ENCODE peak calls at places on chromosomes 12 and 14, in seven cellular contexts. T is iPS DF 6.9, H is ascending aorta, O is vagina, B is heart left ventricle, K is Panc1, E is Peyer's patch. Q is an unnamed sample. For H3K4me1, the result is how much of the 10 kb centered on the place peaks cover.

GRCh38 chr12:23628836-23629235 is 320.6 kb downstream of the SOX5 start:
- DNase-seq in H (no peak), O (no peak), B (no peak), E (no peak), K (no peak), T (no peak), Q (no peak)

GRCh38 chr12:120658286-120659150 is 18.1 kb downstream of the CABP1 start:
- DNase-seq in E (no peak), H (no peak), K (no peak), T (no peak), O (no peak), B (no peak), Q (peak)

GRCh38 chr12:15861404-15861803 is 20.8 kb upstream of the STRAP start:
- DNase-seq in B (no peak), T (no peak), K (no peak), E (no peak), H (no peak), O (no peak), Q (no peak)

GRCh38 chr14:56133547-56133946 is 15.3 kb downstream of the PELI2 start:
- DNase-seq in O (no peak), H (no peak), K (no peak), B (no peak), E (no peak), T (no peak), Q (no peak)

GRCh38 chr12:89064780-89065179 is 287.5 kb downstream of the DUSP6 start:
- DNase-seq in K (no peak), E (no peak), B (no peak), O (no peak), T (no peak), H (no peak), Q (no peak)

GRCh38 chr12:43805149-43805856 is 814 bp downstream of the TWF1 start:
- DNase-seq in B (no peak), E (no peak), O (no peak), H (no peak), K (no peak), T (no peak), Q (no peak)

GRCh38 chr12:117208206-117208605 is 17.9 kb upstream of the FBXO21 start:
- DNase-seq in H (no peak), B (no peak), O (no peak), T (no peak), K (no peak), E (no peak), Q (no peak)

GRCh38 chr12:45415393-45415817 is 199.5 kb downstream of the ANO6 start:
- DNase-seq in E (no peak), O (no peak), K (peak), B (peak), T (no peak), H (peak), Q (peak)

GRCh38 chr12:92114834-92115233 is 30.8 kb downstream of the BTG1 start:
- DNase-seq in H (no peak), E (no peak), T (no peak), K (no peak), O (no peak), B (no peak), Q (no peak)

GRCh38 chr14:73266317-73266716 is 29.0 kb downstream of the PAPLN start:
- DNase-seq in O (no peak), K (no peak), E (no peak), T (no peak), B (no peak), H (no peak), Q (no peak)

GRCh38 chr12:49034287-49034622 is 15.7 kb upstream of the PRKAG1 start:
- DNase-seq in O (no peak), H (no peak), T (no peak), B (no peak), K (no peak), E (no peak), Q (no peak)

GRCh38 chr12:52601671-52602070 is 408 bp upstream of the KRT72 start:
- DNase-seq in H (no peak), O (no peak), E (no peak), K (no peak), T (no peak), B (no peak), Q (no peak)

GRCh38 chr14:85531594-85532391 is 1.8 kb downstream of the FLRT2 start:
- DNase-seq in K (no peak), E (no peak), O (peak), H (peak), B (peak), T (no peak), Q (peak)

GRCh38 chr12:62530596-62530995 is 64.0 kb downstream of the MON2 start:
- DNase-seq in B (no peak), T (no peak), H (no peak), O (no peak), K (no peak), E (no peak), Q (no peak)

GRCh38 chr12:62817556-62818271 is 117.2 kb downstream of the PPM1H start:
- DNase-seq in H (no peak), O (no peak), K (no peak), E (no peak), B (peak), T (no peak), Q (no peak)

GRCh38 chr14:60634153-60634552 is 15.1 kb downstream of the SIX1 start:
- DNase-seq in B (no peak), E (no peak), K (no peak), H (no peak), O (no peak), T (no peak), Q (no peak)

GRCh38 chr14:97851438-97851995 is 1054.3 kb downstream of the VRK1 start:
- DNase-seq in O (peak), H (no peak), E (no peak), B (no peak), K (no peak), T (no peak), Q (no peak)

GRCh38 chr12:132187646-132188450 is 43.6 kb downstream of the NOC4L start:
- DNase-seq in K (no peak), B (no peak), O (no peak), T (no peak), H (no peak), E (no peak), Q (peak)

GRCh38 chr12:111413442-111414086 is 7.8 kb downstream of the SH2B3 start:
- DNase-seq in B (peak), O (no peak), K (no peak), T (no peak), E (no peak), H (no peak), Q (no peak)

DNA sequence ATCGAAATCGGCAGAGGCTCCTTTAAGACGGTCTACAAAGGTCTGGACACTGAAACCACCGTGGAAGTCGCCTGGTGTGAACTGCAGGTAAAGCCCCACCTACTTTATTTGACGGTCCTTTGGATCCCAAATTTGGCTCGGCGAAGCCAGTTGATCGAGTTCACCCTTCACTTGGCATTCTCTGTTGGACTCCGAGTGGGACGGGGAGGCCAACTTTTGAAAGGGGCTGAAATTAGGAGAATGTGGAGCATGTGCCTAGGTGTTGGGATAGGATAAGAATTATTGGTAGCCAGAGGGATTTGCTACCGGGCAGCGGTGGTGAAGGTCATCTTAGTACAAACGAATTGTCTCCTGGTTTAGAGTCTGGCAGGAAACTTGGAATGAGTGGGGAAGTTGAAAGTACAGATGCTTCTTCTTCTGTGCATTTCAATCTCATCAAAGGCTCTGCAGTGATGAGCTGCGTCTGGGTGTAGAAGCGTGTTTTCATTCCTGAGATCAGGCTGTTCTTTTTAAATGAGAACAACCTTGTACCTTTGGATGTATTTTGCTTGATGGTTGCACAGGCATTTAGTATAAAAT is 1.9 kb downstream of the WNK1 start:
- DNase-seq in O (peak), E (no peak), B (peak), H (no peak), T (no peak), K (no peak), Q (peak)
- H3K4me3 ChIP-seq in O (peak), E (peak), B (peak), H (peak), T (peak), K (peak), Q (peak)

DNA sequence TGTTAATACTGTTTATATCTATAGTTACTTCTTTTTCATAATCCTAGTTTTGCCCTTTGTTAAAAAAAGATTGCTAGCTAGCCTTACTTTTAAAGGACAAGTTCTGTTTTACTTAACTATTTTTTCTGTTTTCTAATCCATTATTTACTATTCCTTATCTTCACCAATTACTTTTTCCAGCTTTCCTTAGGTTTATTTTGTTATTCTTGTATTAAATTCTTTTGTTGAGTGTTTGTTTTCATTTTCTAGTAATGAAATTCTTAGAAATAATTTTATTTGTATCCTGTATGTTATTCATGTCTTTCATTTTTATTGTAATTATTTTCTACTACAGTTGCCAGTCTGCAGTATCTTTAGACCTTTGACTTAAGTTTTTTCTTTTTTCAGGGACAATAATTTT is 45.7 kb upstream of the GXYLT1 start:
- DNase-seq in B (no peak), T (no peak), O (no peak), E (no peak), H (no peak), K (no peak), Q (no peak)
- H3K4me1 ChIP-seq in B (under half), T (under half), O (under half), E (under half), H (under half), K (under half), Q (under half)

DNA sequence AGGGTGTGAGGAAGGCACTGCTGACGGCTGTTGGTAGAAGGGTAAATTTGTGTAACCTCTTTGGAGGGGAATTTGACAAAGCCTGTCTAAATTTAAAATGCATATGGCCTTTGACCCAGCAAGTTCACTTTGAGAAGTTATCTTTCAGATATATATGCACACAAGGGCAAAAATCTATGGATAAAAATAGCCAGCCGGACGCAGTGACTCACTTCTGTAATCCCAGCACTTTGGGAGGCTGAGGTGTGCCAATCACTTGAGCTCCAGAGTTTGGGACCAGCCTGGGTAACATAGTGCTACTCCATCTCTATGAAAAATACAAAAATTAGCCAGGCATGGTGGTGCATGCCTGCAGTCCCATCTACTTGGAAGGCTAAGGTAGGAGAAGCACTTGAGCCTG is 13.4 kb downstream of the UBC start:
- DNase-seq in O (no peak), K (no peak), T (no peak), E (no peak), B (no peak), H (no peak), Q (no peak)
- H3K4me3 ChIP-seq in O (no peak), K (no peak), T (no peak), E (no peak), B (no peak), H (no peak), Q (no peak)

DNA sequence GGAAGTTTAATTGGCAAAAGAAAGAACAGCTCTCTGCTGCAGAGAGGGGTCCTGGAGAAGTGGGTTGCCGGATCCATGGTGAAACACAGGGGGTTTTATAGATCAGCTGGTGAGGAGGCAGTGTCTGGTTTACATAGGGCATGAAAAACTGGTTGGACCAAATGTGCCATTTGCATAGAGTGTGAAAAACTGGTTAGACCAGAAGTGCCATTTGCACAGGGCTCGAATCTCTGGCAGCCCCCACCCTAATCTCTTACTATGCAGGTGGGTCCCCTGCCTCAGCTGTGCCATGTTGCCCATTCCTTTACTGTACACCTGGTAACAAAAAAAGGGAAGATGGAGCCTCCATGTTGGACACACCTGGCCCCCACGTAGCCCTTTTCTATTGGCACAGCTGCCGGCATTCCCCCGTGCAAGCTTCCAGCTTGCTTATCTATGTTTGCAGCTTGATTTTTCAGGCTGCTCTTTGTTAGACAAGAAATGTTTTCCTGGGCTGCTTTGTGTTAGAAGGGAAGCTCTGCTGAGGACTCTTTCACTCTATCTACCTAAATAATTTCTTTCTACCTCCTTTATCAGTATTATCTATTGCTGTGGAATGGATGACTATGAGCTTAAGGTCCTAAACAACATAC is 61.1 kb upstream of the TMEM132D start:
- DNase-seq in H (no peak), O (no peak), K (no peak), T (no peak), E (no peak), B (no peak), Q (no peak)
- H3K4me1 ChIP-seq in H (under half), O (under half), K (under half), T (under half), E (under half), B (under half), Q (under half)

DNA sequence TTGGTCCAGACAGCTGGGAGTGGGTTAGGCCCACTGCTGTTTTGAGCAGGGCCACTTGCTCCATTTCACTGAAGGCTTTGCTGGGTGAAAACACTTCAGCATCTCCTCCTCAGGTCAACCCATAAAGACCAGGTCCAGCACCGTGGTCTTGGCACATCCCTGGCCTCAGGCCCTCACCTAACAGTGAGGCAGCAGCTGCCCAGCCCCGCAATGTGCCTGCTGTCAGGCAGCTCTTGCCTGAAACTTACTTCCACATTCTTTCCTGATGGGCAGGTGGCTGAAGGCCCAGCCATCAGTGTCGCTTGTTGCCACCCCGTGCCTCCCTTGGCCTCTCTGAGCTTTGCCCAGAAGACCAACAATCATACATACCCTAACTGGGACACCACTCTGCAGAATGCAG is 54.4 kb downstream of the ANAPC7 start:
- DNase-seq in O (no peak), E (no peak), T (no peak), H (no peak), K (no peak), B (no peak), Q (no peak)
- H3K4me3 ChIP-seq in O (no peak), E (no peak), T (no peak), H (no peak), K (no peak), B (no peak), Q (no peak)

GRCh38 chr14:93042968-93043940 is 72.5 kb downstream of the ITPK1 start:
- DNase-seq in O (no peak), B (peak), K (no peak), H (peak), E (no peak), T (no peak), Q (peak)
- H3K4me1 ChIP-seq in O (half or more), B (half or more), K (under half), H (under half), E (half or more), T (under half), Q (half or more)

DNA sequence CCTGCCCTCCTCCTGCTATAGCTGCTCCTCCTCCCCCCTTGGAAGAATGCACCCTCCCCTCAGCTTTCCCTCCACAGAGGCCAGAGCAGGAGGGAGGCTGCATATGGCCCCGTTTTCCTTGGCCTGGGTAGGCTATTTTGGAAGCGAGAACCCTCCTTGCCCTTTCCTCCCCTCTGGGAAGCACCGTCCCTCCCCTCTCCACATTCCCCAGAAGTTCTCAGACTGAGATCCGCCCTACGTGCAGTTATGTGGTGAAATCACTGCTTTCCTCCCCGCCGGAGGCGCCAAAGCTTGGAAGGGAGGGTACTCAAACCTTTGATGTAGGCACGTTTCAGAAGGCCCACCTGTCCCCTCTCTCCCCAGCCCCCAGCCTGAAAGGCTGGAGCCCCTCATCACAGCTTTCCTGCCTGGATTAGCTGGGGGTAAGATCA is 47.8 kb downstream of the SMUG1 start:
- DNase-seq in E (no peak), K (no peak), B (peak), H (peak), O (no peak), T (no peak), Q (no peak)
- H3K4me3 ChIP-seq in E (no peak), K (no peak), B (no peak), H (no peak), O (no peak), T (no peak), Q (no peak)

GRCh38 chr12:57093412-57094193 is 4.7 kb downstream of the NAB2 start:
- DNase-seq in H (peak), K (no peak), E (peak), O (no peak), B (peak), T (no peak), Q (peak)
- H3K4me1 ChIP-seq in H (under half), K (under half), E (under half), O (half or more), B (under half), T (under half), Q (half or more)

DNA sequence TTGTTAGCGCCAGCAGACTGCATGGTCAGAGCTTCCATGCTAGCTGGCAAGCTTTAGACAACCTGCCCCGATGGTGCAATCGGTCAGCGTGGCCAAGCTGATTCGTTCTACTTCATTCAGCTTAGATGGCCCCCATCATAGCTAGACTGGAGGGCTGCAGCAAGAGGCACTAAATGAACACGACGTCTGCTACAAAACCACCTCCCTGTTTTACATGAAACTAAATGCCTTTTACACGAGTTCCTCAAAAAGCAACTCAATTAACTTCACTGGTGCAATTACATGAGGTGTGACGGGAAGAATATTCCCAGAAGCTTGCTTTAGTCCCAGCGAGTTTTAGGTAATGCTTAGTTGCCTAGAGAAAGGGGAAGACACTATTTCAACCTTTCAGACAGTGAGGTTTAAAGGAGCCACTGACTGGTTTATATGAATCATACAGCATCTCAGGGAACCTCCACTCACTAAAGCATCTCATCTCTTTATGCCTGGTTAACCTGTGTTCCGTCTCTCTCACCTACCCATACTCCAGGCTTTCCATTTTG is 8.4 kb downstream of the NIN start:
- DNase-seq in K (no peak), H (no peak), B (no peak), T (no peak), O (no peak), E (no peak), Q (no peak)
- H3K4me3 ChIP-seq in K (no peak), H (no peak), B (no peak), T (no peak), O (no peak), E (no peak), Q (no peak)

Q was measured in left lung.